ENCODE peak calls at places on chromosomes 13 and 19, in seven cellular contexts. One of them, this sample, is unnamed.

GRCh38 chr19:46903458-46903857 is 42.7 kb downstream of the ARHGAP35 start:
- DNase-seq in AG08395: no peak
- DNase-seq in GM13977: no peak
- DNase-seq in NCI-H748 treated with DMSO at 0.1 percent for 48 hours: no peak
- DNase-seq in NCI-H1092: no peak
- DNase-seq in NCI-H1105: no peak
- DNase-seq in stimulated activated CD8-positive, alpha-beta memory T cell treated with anti-CD3 and anti-CD28 coated beads, Interleukin-15, amount 100 ng/mL, for 24 hours: no peak
- DNase-seq in this sample: no peak

GRCh38 chr13:42548731-42549554 is 25.0 kb upstream of the TNFSF11 start:
- DNase-seq in NCI-H1105: no peak
- DNase-seq in NCI-H748 treated with DMSO at 0.1 percent for 48 hours: no peak
- DNase-seq in AG08395: no peak
- DNase-seq in GM13977: peak; percentile 77
- DNase-seq in stimulated activated CD8-positive, alpha-beta memory T cell treated with anti-CD3 and anti-CD28 coated beads, Interleukin-15, amount 100 ng/mL, for 24 hours: no peak
- DNase-seq in NCI-H1092: no peak
- DNase-seq in this sample: no peak

GRCh38 chr13:83819611-83820010 is 62.7 kb downstream of the SLITRK1 start:
- DNase-seq in AG08395: no peak
- DNase-seq in NCI-H1105: no peak
- DNase-seq in stimulated activated CD8-positive, alpha-beta memory T cell treated with anti-CD3 and anti-CD28 coated beads, Interleukin-15, amount 100 ng/mL, for 24 hours: no peak
- DNase-seq in NCI-H1092: no peak
- DNase-seq in GM13977: no peak
- DNase-seq in NCI-H748 treated with DMSO at 0.1 percent for 48 hours: no peak
- DNase-seq in this sample: no peak

GRCh38 chr19:737591-738093 is 13.3 kb upstream of the MISP start:
- DNase-seq in stimulated activated CD8-positive, alpha-beta memory T cell treated with anti-CD3 and anti-CD28 coated beads, Interleukin-15, amount 100 ng/mL, for 24 hours: peak; percentile 29
- DNase-seq in GM13977: peak; percentile 88
- DNase-seq in AG08395: peak; percentile 64
- DNase-seq in NCI-H1092: no peak
- DNase-seq in NCI-H748 treated with DMSO at 0.1 percent for 48 hours: no peak
- DNase-seq in NCI-H1105: no peak
- DNase-seq in this sample: peak; percentile 75

GRCh38 chr19:861756-862528 is 2.5 kb downstream of the CFD start:
- DNase-seq in AG08395: peak; percentile 42
- DNase-seq in NCI-H1105: peak; percentile 37
- DNase-seq in stimulated activated CD8-positive, alpha-beta memory T cell treated with anti-CD3 and anti-CD28 coated beads, Interleukin-15, amount 100 ng/mL, for 24 hours: peak; percentile 48
- DNase-seq in GM13977: peak; percentile 92
- DNase-seq in NCI-H748 treated with DMSO at 0.1 percent for 48 hours: peak; percentile 8
- DNase-seq in NCI-H1092: no peak
- DNase-seq in this sample: peak; percentile 82

GRCh38 chr19:8245869-8246835 is 37.0 kb downstream of the CERS4 start:
- DNase-seq in AG08395: peak; percentile 1
- DNase-seq in NCI-H748 treated with DMSO at 0.1 percent for 48 hours: no peak
- DNase-seq in NCI-H1092: no peak
- DNase-seq in GM13977: no peak
- DNase-seq in stimulated activated CD8-positive, alpha-beta memory T cell treated with anti-CD3 and anti-CD28 coated beads, Interleukin-15, amount 100 ng/mL, for 24 hours: no peak
- DNase-seq in NCI-H1105: no peak
- DNase-seq in this sample: no peak

GRCh38 chr13:34863360-34864135 is 78.5 kb upstream of the NBEA start:
- DNase-seq in AG08395: peak; percentile 68
- DNase-seq in NCI-H1105: no peak
- DNase-seq in stimulated activated CD8-positive, alpha-beta memory T cell treated with anti-CD3 and anti-CD28 coated beads, Interleukin-15, amount 100 ng/mL, for 24 hours: no peak
- DNase-seq in NCI-H1092: no peak
- DNase-seq in NCI-H748 treated with DMSO at 0.1 percent for 48 hours: no peak
- DNase-seq in GM13977: no peak
- DNase-seq in this sample: no peak

GRCh38 chr13:24141333-24141910 is 19.1 kb upstream of the SPATA13 start:
- DNase-seq in NCI-H1105: no peak
- DNase-seq in NCI-H748 treated with DMSO at 0.1 percent for 48 hours: peak; percentile 25
- DNase-seq in NCI-H1092: no peak
- DNase-seq in GM13977: no peak
- DNase-seq in stimulated activated CD8-positive, alpha-beta memory T cell treated with anti-CD3 and anti-CD28 coated beads, Interleukin-15, amount 100 ng/mL, for 24 hours: no peak
- DNase-seq in AG08395: no peak
- DNase-seq in this sample: no peak

GRCh38 chr19:50719566-50719965 is at the start of gene SHANK1:
- DNase-seq in NCI-H1105: no peak
- DNase-seq in NCI-H748 treated with DMSO at 0.1 percent for 48 hours: no peak
- DNase-seq in stimulated activated CD8-positive, alpha-beta memory T cell treated with anti-CD3 and anti-CD28 coated beads, Interleukin-15, amount 100 ng/mL, for 24 hours: no peak
- DNase-seq in NCI-H1092: no peak
- DNase-seq in AG08395: no peak
- DNase-seq in GM13977: no peak
- DNase-seq in this sample: no peak

This sample was measured in activated T-cell treated with anti-CD3 and anti-CD28 coated beads, Interleukin-2, amount 50 U/mL, for 48 hours.